ENCODE peak calls at places on chromosomes 5 and 9, in ten cellular contexts. A, X, C, V, H, P, J, Z, T and G are unnamed samples.

GRCh38 chr9:129938291-129938979 is 103.2 kb downstream of the USP20 start:
- DNase-seq in A (peak; percentile 84), X (no peak), C (no peak), V (no peak), H (no peak), P (no peak), J (no peak), Z (no peak), T (no peak), G (no peak)

GRCh38 chr5:108637110-108637509 is 110.6 kb upstream of the FER start:
- DNase-seq in A (peak; percentile 62), X (no peak), C (no peak), V (no peak), H (peak; percentile 68), P (no peak), J (no peak), Z (no peak), T (no peak), G (no peak)

GRCh38 chr5:140043508-140043872 is 391 bp upstream of the NRG2 start:
- DNase-seq in A (no peak), X (peak; percentile 21), C (peak; percentile 77), V (no peak), H (no peak), P (no peak), J (peak; percentile 20), Z (peak; percentile 55), T (no peak), G (no peak)

GRCh38 chr5:67620386-67621039 is 423.9 kb upstream of the CD180 start:
- DNase-seq in A (no peak), X (no peak), C (no peak), V (no peak), H (no peak), P (peak; percentile 17), J (no peak), Z (no peak), T (peak; percentile 48), G (no peak)

GRCh38 chr9:109117856-109118801 is 1.6 kb downstream of the TMEM245 start:
- DNase-seq in A (peak; percentile 89), X (peak; percentile 45), C (peak; percentile 78), V (no peak), H (peak; percentile 75), P (peak; percentile 19), J (no peak), Z (peak; percentile 48), T (peak; percentile 18), G (no peak)

GRCh38 chr5:135761746-135762145 is 72.7 kb upstream of the SLC25A48 start:
- DNase-seq in A (no peak), X (no peak), C (no peak), V (no peak), H (no peak), P (no peak), J (no peak), Z (no peak), T (no peak), G (no peak)

GRCh38 chr5:154801083-154801482 is 45.9 kb downstream of the LARP1 start:
- DNase-seq in A (peak; percentile 90), X (no peak), C (no peak), V (no peak), H (no peak), P (no peak), J (no peak), Z (no peak), T (no peak), G (no peak)

GRCh38 chr5:41043109-41043747 is 27.9 kb downstream of the MROH2B start:
- DNase-seq in A (no peak), X (no peak), C (no peak), V (no peak), H (no peak), P (peak; percentile 8), J (no peak), Z (no peak), T (peak; percentile 15), G (no peak)

GRCh38 chr9:27308691-27309390 is 11.9 kb upstream of the EQTN start:
- DNase-seq in A (no peak), X (no peak), C (no peak), V (no peak), H (no peak), P (no peak), J (no peak), Z (no peak), T (no peak), G (no peak)

GRCh38 chr5:126605525-126605924 is 4.8 kb downstream of the PHAX start:
- DNase-seq in A (no peak), X (no peak), C (no peak), V (no peak), H (no peak), P (no peak), J (no peak), Z (no peak), T (no peak), G (no peak)

GRCh38 chr9:86126998-86127972 is 27.9 kb upstream of the GOLM1 start:
- DNase-seq in A (peak; percentile 74), X (peak; percentile 81), C (peak; percentile 93), V (peak; percentile 88), H (peak; percentile 99), P (peak; percentile 80), J (peak; percentile 16), Z (peak; percentile 98), T (peak; percentile 78), G (peak; percentile 57)

GRCh38 chr5:135625961-135626360 is 47.2 kb upstream of the CXCL14 start:
- DNase-seq in A (no peak), X (no peak), C (no peak), V (no peak), H (no peak), P (no peak), J (no peak), Z (no peak), T (no peak), G (no peak)

GRCh38 chr9:86942352-86943222 is 4.7 kb downstream of the GAS1 start:
- DNase-seq in A (no peak), X (no peak), C (no peak), V (no peak), H (no peak), P (no peak), J (no peak), Z (no peak), T (no peak), G (peak; percentile 14)

DNA sequence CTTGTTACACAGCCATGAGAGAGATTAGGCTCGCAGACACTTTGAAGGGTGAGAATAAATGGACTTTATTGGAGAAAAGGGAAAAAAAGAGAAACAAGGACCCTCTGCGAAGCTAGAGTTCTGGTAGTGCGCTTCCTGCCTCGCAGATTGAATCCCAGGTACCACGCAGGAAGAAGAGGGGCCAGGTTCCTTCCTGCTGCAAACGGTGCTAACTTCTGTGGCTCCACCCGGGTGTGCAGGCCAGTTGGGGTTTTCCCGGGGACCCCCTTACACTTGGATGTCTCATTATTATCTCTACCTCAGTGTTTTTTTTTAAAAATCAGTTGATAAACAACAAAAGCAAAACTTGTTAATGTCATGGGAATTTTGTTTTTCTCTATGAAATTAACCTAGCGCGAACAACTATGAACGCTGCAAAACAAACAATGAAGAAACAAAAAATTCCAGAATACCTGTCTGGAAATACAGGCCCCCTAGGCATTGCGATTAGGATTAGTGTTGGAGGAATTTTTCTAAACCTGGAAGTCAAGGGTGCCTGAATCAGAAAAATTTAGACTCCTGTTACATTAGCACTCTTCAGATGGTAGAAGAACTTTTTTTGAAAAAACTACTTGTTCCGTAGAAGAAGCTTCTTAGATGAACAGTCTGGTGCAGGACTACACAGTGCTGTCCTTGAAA is 414.5 kb downstream of the MAN2A1 start:
- DNase-seq in A (no peak), X (no peak), C (no peak), V (no peak), H (no peak), P (no peak), J (no peak), Z (no peak), T (no peak), G (no peak)
- H3K4me1 ChIP-seq in A (no peaks in the 10 kb centered on the region), X (peaks cover 18% of the 10 kb centered on the region), C (peaks cover 3% of the 10 kb centered on the region), V (no peaks in the 10 kb centered on the region), H (no peaks in the 10 kb centered on the region), P (no peaks in the 10 kb centered on the region), J (peaks cover 9% of the 10 kb centered on the region), Z (peaks cover 20% of the 10 kb centered on the region), T (no peaks in the 10 kb centered on the region), G (no peaks in the 10 kb centered on the region)

GRCh38 chr5:10856071-10856470 is 95.0 kb upstream of the DAP start:
- DNase-seq in A (no peak), X (no peak), C (no peak), V (no peak), H (no peak), P (no peak), J (no peak), Z (no peak), T (no peak), G (no peak)
- TF ChIP-seq CTCF in A (no peak), X (no peak), C (no peak), V (no peak), H (no peak), P (no peak), J (no peak), Z (no peak), T (no peak), G (no peak)

GRCh38 chr5:72301557-72301956 is 18.5 kb downstream of the MRPS27 start:
- DNase-seq in A (no peak), X (no peak), C (no peak), V (no peak), H (no peak), P (no peak), J (no peak), Z (no peak), T (no peak), G (no peak)

GRCh38 chr5:72300590-72301339 is 19.3 kb downstream of the MRPS27 start:
- DNase-seq in A (no peak), X (no peak), C (no peak), V (no peak), H (no peak), P (no peak), J (no peak), Z (no peak), T (no peak), G (no peak)

GRCh38 chr5:72298711-72299110 is 21.3 kb downstream of the MRPS27 start:
- DNase-seq in A (no peak), X (no peak), C (no peak), V (no peak), H (no peak), P (no peak), J (no peak), Z (no peak), T (no peak), G (no peak)

GRCh38 chr5:72305194-72306142 is 14.6 kb downstream of the MRPS27 start:
- DNase-seq in A (no peak), X (no peak), C (no peak), V (no peak), H (no peak), P (no peak), J (no peak), Z (no peak), T (no peak), G (no peak)

DNA sequence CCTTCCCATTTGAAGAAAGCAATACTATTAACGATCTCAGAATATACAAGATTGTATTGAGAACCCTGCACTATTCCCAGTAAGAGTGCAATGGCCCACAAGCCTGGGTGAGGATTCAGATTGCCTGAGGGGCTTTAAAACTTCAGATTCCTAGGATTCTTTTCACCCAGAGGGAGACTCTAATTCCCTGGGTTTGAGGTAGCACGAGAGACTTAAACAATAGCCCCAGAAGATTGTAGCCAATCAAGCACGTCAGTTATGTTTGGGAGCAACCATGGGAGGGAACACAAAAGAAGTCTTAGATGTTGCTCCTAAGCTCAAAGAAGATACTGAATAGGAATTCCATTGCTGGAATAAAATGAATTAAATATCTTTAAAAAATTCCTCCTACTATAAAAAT is 17.9 kb downstream of the MRPS27 start:
- DNase-seq in A (no peak), X (no peak), C (no peak), V (no peak), H (no peak), P (no peak), J (no peak), Z (no peak), T (no peak), G (no peak)
- H3K4me1 ChIP-seq in A (no peaks in the 10 kb centered on the region), X (no peaks in the 10 kb centered on the region), C (no peaks in the 10 kb centered on the region), V (peaks cover 22% of the 10 kb centered on the region), H (peaks cover 8% of the 10 kb centered on the region), P (no peaks in the 10 kb centered on the region), J (peaks cover 29% of the 10 kb centered on the region), Z (peaks cover 5% of the 10 kb centered on the region), T (peaks cover 4% of the 10 kb centered on the region), G (no peaks in the 10 kb centered on the region)

GRCh38 chr9:127398715-127399400 is 1.9 kb downstream of the SLC2A8 start:
- DNase-seq in A (no peak), X (no peak), C (no peak), V (no peak), H (no peak), P (no peak), J (no peak), Z (no peak), T (no peak), G (no peak)
- TF ChIP-seq CTCF in A (no peak), X (no peak), C (no peak), V (no peak), H (no peak), P (no peak), J (no peak), Z (no peak), T (no peak), G (no peak)